ENCODE peak calls at places on chromosome 9, in seven cellular contexts. V is HFFc6; D is GM13976; E is GM12891; A is activated CD8-positive, alpha-beta memory T cell treated with anti-CD3 and anti-CD28 coated beads for 4 hours; H is naive B cell; F is stimulated activated CD4-positive, alpha-beta T cell treated with anti-CD3 and anti-CD28 coated beads, Interleukin-12 subunit alpha, Interleukin-12 subunit beta, amount 100 ng/mL, for 24 hours. C is an unnamed sample.

GRCh38 chr9:130430734-130431535 is 13.8 kb upstream of the ASS1 start:
- DNase-seq in V (no peak), D (no peak), E (no peak), A (no peak), H (no peak), F (no peak), C (no peak)

GRCh38 chr9:134662143-134662876 is 20.7 kb downstream of the COL5A1 start:
- DNase-seq in V (peak), D (no peak), E (no peak), A (no peak), H (no peak), F (no peak), C (peak)

GRCh38 chr9:27365977-27366376 is 69.0 kb upstream of the EQTN start:
- DNase-seq in V (no peak), D (peak), E (peak), A (no peak), H (no peak), F (peak), C (peak)

GRCh38 chr9:12906646-12907045 is 131.8 kb downstream of the LURAP1L start:
- DNase-seq in V (no peak), D (no peak), E (no peak), A (no peak), H (no peak), F (no peak), C (no peak)

GRCh38 chr9:110050925-110051355 is 157.0 kb downstream of the C9orf152 start:
- DNase-seq in V (peak), D (peak), E (peak), A (no peak), H (peak), F (no peak), C (peak)

GRCh38 chr9:77879344-77880089 is 152.1 kb downstream of the GNAQ start:
- DNase-seq in V (no peak), D (no peak), E (no peak), A (no peak), H (no peak), F (no peak), C (no peak)

GRCh38 chr9:105656131-105656921 is 5.9 kb upstream of the TAL2 start:
- DNase-seq in V (no peak), D (peak), E (peak), A (no peak), H (peak), F (no peak), C (peak)

GRCh38 chr9:122389799-122390481 is 19.1 kb downstream of the PTGS1 start:
- DNase-seq in V (no peak), D (no peak), E (no peak), A (no peak), H (peak), F (no peak), C (no peak)

GRCh38 chr9:120755827-120756434 is 37.3 kb downstream of the FBXW2 start:
- DNase-seq in V (peak), D (peak), E (peak), A (peak), H (peak), F (peak), C (peak)